ENCODE peak calls at places on chromosome 21, in seven cellular contexts. One of them, this sample, is unnamed.

GRCh38 chr21:34583926-34584563 is 30.9 kb downstream of the RCAN1 start:
- DNase-seq in OCI-LY7: no peak
- DNase-seq in astrocyte of the spinal cord: no peak
- DNase-seq in transverse colon: no peak
- DNase-seq in heart left ventricle: no peak
- DNase-seq in hepatocyte: no peak
- DNase-seq in fibroblast of lung: no peak
- DNase-seq in this sample: no peak

GRCh38 chr21:19695796-19696195 is 1292.2 kb upstream of the TMPRSS15 start:
- DNase-seq in OCI-LY7: no peak
- DNase-seq in hepatocyte: no peak
- DNase-seq in fibroblast of lung: no peak
- DNase-seq in heart left ventricle: no peak
- DNase-seq in astrocyte of the spinal cord: no peak
- DNase-seq in transverse colon: no peak
- DNase-seq in this sample: no peak

GRCh38 chr21:30340714-30341573 is 3.5 kb upstream of the KRTAP27-1 start:
- DNase-seq in fibroblast of lung: peak
- DNase-seq in hepatocyte: peak
- DNase-seq in heart left ventricle: no peak
- DNase-seq in transverse colon: peak
- DNase-seq in OCI-LY7: peak
- DNase-seq in astrocyte of the spinal cord: peak
- DNase-seq in this sample: peak

GRCh38 chr21:28148400-28149064 is 844.1 kb downstream of the LTN1 start:
- DNase-seq in heart left ventricle: no peak
- DNase-seq in fibroblast of lung: peak
- DNase-seq in OCI-LY7: no peak
- DNase-seq in transverse colon: no peak
- DNase-seq in astrocyte of the spinal cord: peak
- DNase-seq in hepatocyte: no peak
- DNase-seq in this sample: no peak

GRCh38 chr21:33587792-33588484 is 546 bp downstream of the DONSON start:
- DNase-seq in astrocyte of the spinal cord: peak
- DNase-seq in heart left ventricle: no peak
- DNase-seq in OCI-LY7: peak
- DNase-seq in fibroblast of lung: peak
- DNase-seq in transverse colon: peak
- DNase-seq in hepatocyte: peak
- DNase-seq in this sample: peak

GRCh38 chr21:16046625-16047340 is 317.0 kb downstream of the USP25 start:
- DNase-seq in OCI-LY7: no peak
- DNase-seq in heart left ventricle: no peak
- DNase-seq in astrocyte of the spinal cord: peak
- DNase-seq in fibroblast of lung: peak
- DNase-seq in hepatocyte: no peak
- DNase-seq in transverse colon: no peak
- DNase-seq in this sample: no peak

GRCh38 chr21:46420241-46421190 is 38.2 kb upstream of the DIP2A start:
- DNase-seq in heart left ventricle: peak
- DNase-seq in transverse colon: no peak
- DNase-seq in hepatocyte: no peak
- DNase-seq in OCI-LY7: no peak
- DNase-seq in astrocyte of the spinal cord: no peak
- DNase-seq in fibroblast of lung: no peak
- DNase-seq in this sample: no peak

GRCh38 chr21:37074195-37074510 is 1.1 kb downstream of the TTC3 start:
- DNase-seq in astrocyte of the spinal cord: no peak
- DNase-seq in heart left ventricle: no peak
- DNase-seq in OCI-LY7: no peak
- DNase-seq in fibroblast of lung: no peak
- DNase-seq in transverse colon: no peak
- DNase-seq in hepatocyte: no peak
- DNase-seq in this sample: no peak

GRCh38 chr21:34039678-34040382 is 33.5 kb upstream of the MRPS6 start:
- DNase-seq in OCI-LY7: no peak
- DNase-seq in heart left ventricle: no peak
- DNase-seq in fibroblast of lung: no peak
- DNase-seq in astrocyte of the spinal cord: no peak
- DNase-seq in transverse colon: no peak
- DNase-seq in hepatocyte: peak
- DNase-seq in this sample: peak

DNA sequence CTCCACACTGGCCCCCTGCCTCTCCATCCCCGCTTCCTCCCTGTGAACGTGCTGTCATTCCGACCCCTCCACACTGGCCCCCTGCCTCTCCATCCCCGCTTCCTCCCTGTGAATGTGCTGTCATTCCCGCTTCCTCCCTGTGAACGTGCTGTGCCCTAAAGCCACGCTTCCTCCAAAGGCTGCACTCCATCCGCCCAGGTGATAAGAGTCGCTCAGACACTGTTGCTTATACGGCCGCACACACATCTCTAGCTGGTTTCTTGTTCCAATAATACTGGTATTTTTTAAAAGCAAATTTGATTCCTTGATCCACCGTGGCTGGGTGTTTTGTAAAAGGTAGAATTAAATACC is 39.3 kb upstream of the TSPEAR start:
- DNase-seq in astrocyte of the spinal cord: no peak
- DNase-seq in OCI-LY7: no peak
- DNase-seq in fibroblast of lung: no peak
- DNase-seq in hepatocyte: no peak
- DNase-seq in heart left ventricle: no peak
- DNase-seq in transverse colon: no peak
- DNase-seq in this sample: peak
- TF ChIP-seq CTCF in astrocyte of the spinal cord: no peak
- TF ChIP-seq CTCF in OCI-LY7: no peak
- TF ChIP-seq CTCF in fibroblast of lung: no peak
- TF ChIP-seq CTCF in hepatocyte: no peak
- TF ChIP-seq CTCF in heart left ventricle: no peak
- TF ChIP-seq CTCF in transverse colon: no peak
- TF ChIP-seq CTCF in this sample: no peak

GRCh38 chr21:21688877-21689276 is 690.7 kb downstream of the NCAM2 start:
- DNase-seq in heart left ventricle: peak
- DNase-seq in astrocyte of the spinal cord: peak
- DNase-seq in hepatocyte: peak
- DNase-seq in transverse colon: no peak
- DNase-seq in fibroblast of lung: peak
- DNase-seq in OCI-LY7: no peak
- DNase-seq in this sample: no peak
- TF ChIP-seq CTCF in heart left ventricle: peak
- TF ChIP-seq CTCF in astrocyte of the spinal cord: peak
- TF ChIP-seq CTCF in hepatocyte: peak
- TF ChIP-seq CTCF in transverse colon: no peak
- TF ChIP-seq CTCF in fibroblast of lung: peak
- TF ChIP-seq CTCF in OCI-LY7: peak
- TF ChIP-seq CTCF in this sample: no peak

GRCh38 chr21:38356898-38357297 is 100.1 kb downstream of the KCNJ15 start:
- DNase-seq in OCI-LY7: no peak
- DNase-seq in heart left ventricle: no peak
- DNase-seq in transverse colon: no peak
- DNase-seq in fibroblast of lung: no peak
- DNase-seq in hepatocyte: no peak
- DNase-seq in astrocyte of the spinal cord: no peak
- DNase-seq in this sample: no peak

GRCh38 chr21:38358098-38358497 is 101.3 kb downstream of the KCNJ15 start:
- DNase-seq in hepatocyte: no peak
- DNase-seq in heart left ventricle: no peak
- DNase-seq in transverse colon: no peak
- DNase-seq in astrocyte of the spinal cord: no peak
- DNase-seq in OCI-LY7: no peak
- DNase-seq in fibroblast of lung: no peak
- DNase-seq in this sample: no peak

GRCh38 chr21:38354231-38354630 is 97.4 kb downstream of the KCNJ15 start:
- DNase-seq in astrocyte of the spinal cord: no peak
- DNase-seq in OCI-LY7: no peak
- DNase-seq in hepatocyte: no peak
- DNase-seq in transverse colon: no peak
- DNase-seq in fibroblast of lung: no peak
- DNase-seq in heart left ventricle: no peak
- DNase-seq in this sample: no peak

GRCh38 chr21:38355353-38355752 is 98.6 kb downstream of the KCNJ15 start:
- DNase-seq in OCI-LY7: no peak
- DNase-seq in transverse colon: no peak
- DNase-seq in fibroblast of lung: no peak
- DNase-seq in hepatocyte: no peak
- DNase-seq in astrocyte of the spinal cord: no peak
- DNase-seq in heart left ventricle: no peak
- DNase-seq in this sample: no peak

GRCh38 chr21:38355992-38356781 is 99.4 kb downstream of the KCNJ15 start:
- DNase-seq in heart left ventricle: peak
- DNase-seq in fibroblast of lung: peak
- DNase-seq in OCI-LY7: peak
- DNase-seq in astrocyte of the spinal cord: peak
- DNase-seq in transverse colon: peak
- DNase-seq in hepatocyte: peak
- DNase-seq in this sample: peak
- TF ChIP-seq CTCF in heart left ventricle: peak
- TF ChIP-seq CTCF in fibroblast of lung: peak
- TF ChIP-seq CTCF in OCI-LY7: peak
- TF ChIP-seq CTCF in astrocyte of the spinal cord: peak
- TF ChIP-seq CTCF in transverse colon: peak
- TF ChIP-seq CTCF in hepatocyte: peak
- TF ChIP-seq CTCF in this sample: peak

GRCh38 chr21:18249542-18250152 is 5.0 kb downstream of the CHODL start:
- DNase-seq in OCI-LY7: no peak
- DNase-seq in heart left ventricle: no peak
- DNase-seq in fibroblast of lung: no peak
- DNase-seq in hepatocyte: no peak
- DNase-seq in astrocyte of the spinal cord: no peak
- DNase-seq in transverse colon: no peak
- DNase-seq in this sample: no peak
- TF ChIP-seq CTCF in OCI-LY7: peak
- TF ChIP-seq CTCF in heart left ventricle: no peak
- TF ChIP-seq CTCF in fibroblast of lung: no peak
- TF ChIP-seq CTCF in hepatocyte: peak
- TF ChIP-seq CTCF in astrocyte of the spinal cord: no peak
- TF ChIP-seq CTCF in transverse colon: no peak
- TF ChIP-seq CTCF in this sample: no peak

GRCh38 chr21:45386728-45387371 is 18.1 kb upstream of the COL18A1 start:
- DNase-seq in OCI-LY7: no peak
- DNase-seq in heart left ventricle: peak
- DNase-seq in fibroblast of lung: peak
- DNase-seq in astrocyte of the spinal cord: peak
- DNase-seq in transverse colon: no peak
- DNase-seq in hepatocyte: peak
- DNase-seq in this sample: peak
- TF ChIP-seq CTCF in OCI-LY7: no peak
- TF ChIP-seq CTCF in heart left ventricle: peak
- TF ChIP-seq CTCF in fibroblast of lung: peak
- TF ChIP-seq CTCF in astrocyte of the spinal cord: peak
- TF ChIP-seq CTCF in transverse colon: no peak
- TF ChIP-seq CTCF in hepatocyte: peak
- TF ChIP-seq CTCF in this sample: peak

GRCh38 chr21:32136546-32136945 is 142.3 kb downstream of the MIS18A start:
- DNase-seq in OCI-LY7: no peak
- DNase-seq in heart left ventricle: no peak
- DNase-seq in fibroblast of lung: no peak
- DNase-seq in hepatocyte: no peak
- DNase-seq in transverse colon: no peak
- DNase-seq in astrocyte of the spinal cord: no peak
- DNase-seq in this sample: no peak

GRCh38 chr21:32137266-32137665 is 141.6 kb downstream of the MIS18A start:
- DNase-seq in transverse colon: no peak
- DNase-seq in fibroblast of lung: no peak
- DNase-seq in hepatocyte: no peak
- DNase-seq in astrocyte of the spinal cord: no peak
- DNase-seq in heart left ventricle: no peak
- DNase-seq in OCI-LY7: no peak
- DNase-seq in this sample: no peak

GRCh38 chr21:32134441-32135159 is 144.2 kb downstream of the MIS18A start:
- DNase-seq in transverse colon: no peak
- DNase-seq in OCI-LY7: no peak
- DNase-seq in heart left ventricle: no peak
- DNase-seq in hepatocyte: no peak
- DNase-seq in astrocyte of the spinal cord: no peak
- DNase-seq in fibroblast of lung: no peak
- DNase-seq in this sample: no peak

GRCh38 chr21:32132911-32133310 is 145.9 kb downstream of the MIS18A start:
- DNase-seq in heart left ventricle: no peak
- DNase-seq in OCI-LY7: no peak
- DNase-seq in fibroblast of lung: no peak
- DNase-seq in astrocyte of the spinal cord: no peak
- DNase-seq in transverse colon: no peak
- DNase-seq in hepatocyte: no peak
- DNase-seq in this sample: no peak

GRCh38 chr21:32135401-32136363 is 143.2 kb downstream of the MIS18A start:
- DNase-seq in transverse colon: no peak
- DNase-seq in hepatocyte: no peak
- DNase-seq in fibroblast of lung: no peak
- DNase-seq in heart left ventricle: no peak
- DNase-seq in OCI-LY7: no peak
- DNase-seq in astrocyte of the spinal cord: peak
- DNase-seq in this sample: no peak
- TF ChIP-seq CTCF in transverse colon: no peak
- TF ChIP-seq CTCF in hepatocyte: no peak
- TF ChIP-seq CTCF in fibroblast of lung: no peak
- TF ChIP-seq CTCF in heart left ventricle: no peak
- TF ChIP-seq CTCF in OCI-LY7: no peak
- TF ChIP-seq CTCF in astrocyte of the spinal cord: no peak
- TF ChIP-seq CTCF in this sample: no peak

GRCh38 chr21:42384184-42384583 is 11.7 kb downstream of the TMPRSS3 start:
- DNase-seq in astrocyte of the spinal cord: no peak
- DNase-seq in OCI-LY7: no peak
- DNase-seq in hepatocyte: no peak
- DNase-seq in fibroblast of lung: no peak
- DNase-seq in heart left ventricle: no peak
- DNase-seq in transverse colon: no peak
- DNase-seq in this sample: no peak
- TF ChIP-seq CTCF in astrocyte of the spinal cord: no peak
- TF ChIP-seq CTCF in OCI-LY7: no peak
- TF ChIP-seq CTCF in hepatocyte: no peak
- TF ChIP-seq CTCF in fibroblast of lung: no peak
- TF ChIP-seq CTCF in heart left ventricle: no peak
- TF ChIP-seq CTCF in transverse colon: no peak
- TF ChIP-seq CTCF in this sample: no peak

This sample was measured in tibial artery.